ENCODE peak calls at places on chromosomes 16 and 17, in four cellular contexts. L, Z, A and P are unnamed samples.

GRCh38 chr16:55494994-55495421 is 13.9 kb upstream of the LPCAT2 start:
- DNase-seq in Z (no peak), L (peak; percentile 9), A (peak; percentile 94), P (no peak)

GRCh38 chr17:80129006-80129565 is 17.8 kb downstream of the EIF4A3 start:
- DNase-seq in A (no peak), Z (no peak), L (no peak), P (no peak)

GRCh38 chr16:66552288-66553143 is at the start of gene CKLF:
- DNase-seq in Z (peak; percentile 93), L (peak; percentile 93), A (peak; percentile 80), P (peak; percentile 89)

GRCh38 chr17:44924107-44924544 is 8.8 kb upstream of the GFAP start:
- DNase-seq in Z (no peak), A (no peak), L (peak; percentile 56), P (no peak)

GRCh38 chr17:47990962-47991731 is 20.2 kb downstream of the CDK5RAP3 start:
- DNase-seq in A (no peak), Z (no peak), L (no peak), P (no peak)

GRCh38 chr16:31130899-31131298 is 4.6 kb downstream of the PRSS8 start:
- DNase-seq in A (no peak), Z (no peak), L (no peak), P (no peak)

GRCh38 chr17:81550830-81551457 is 1.2 kb downstream of the FAAP100 start:
- DNase-seq in L (no peak), Z (no peak), A (no peak), P (no peak)

GRCh38 chr17:81909966-81910839 is 996 bp downstream of the PCYT2 start:
- DNase-seq in Z (no peak), L (no peak), A (no peak), P (no peak)

GRCh38 chr16:27445502-27446175 is 43.7 kb downstream of the IL21R start:
- DNase-seq in L (no peak), Z (no peak), A (no peak), P (no peak)

GRCh38 chr17:223723-224471 is 42.4 kb upstream of the DOC2B start:
- DNase-seq in Z (no peak), A (no peak), L (peak; percentile 24), P (no peak)

GRCh38 chr16:2748757-2749455 is 3.5 kb upstream of the SRRM2 start:
- DNase-seq in L (peak; percentile 24), A (no peak), Z (no peak), P (no peak)

GRCh38 chr17:78341559-78342437 is 18.1 kb downstream of the SOCS3 start:
- DNase-seq in A (peak; percentile 68), L (no peak), Z (peak; percentile 48), P (no peak)

GRCh38 chr17:56629450-56630187 is 36.1 kb downstream of the NOG start:
- DNase-seq in Z (no peak), A (peak; percentile 67), L (peak; percentile 72), P (no peak)

GRCh38 chr16:66774981-66775380 is 23.6 kb upstream of the DYNC1LI2 start:
- DNase-seq in A (no peak), Z (no peak), L (no peak), P (no peak)

GRCh38 chr16:12559714-12560113 is 244.0 kb downstream of the CPPED1 start:
- DNase-seq in A (peak; percentile 55), Z (no peak), L (no peak), P (no peak)

GRCh38 chr17:77957215-77957868 is 1.2 kb upstream of the TNRC6C start:
- DNase-seq in L (no peak), A (no peak), Z (no peak), P (no peak)

GRCh38 chr17:22703204-22703603 is 1010.9 kb downstream of the KCNJ18 start:
- DNase-seq in A (no peak), L (no peak), Z (no peak), P (no peak)